ENCODE peak calls at places on chromosomes 5 and 9, in five cellular contexts. Z, H, I, Y and D are unnamed samples.

GRCh38 chr9:105673850-105674387 is 11.7 kb downstream of the TAL2 start:
- DNase-seq in Z (no peak), H (no peak), I (no peak), Y (no peak), D (no peak)

GRCh38 chr9:102796244-102796643 is 198.9 kb upstream of the CYLC2 start:
- DNase-seq in Z (no peak), H (no peak), I (no peak), Y (no peak), D (no peak)

GRCh38 chr9:12815895-12816294 is 41.1 kb downstream of the LURAP1L start:
- DNase-seq in Z (no peak), H (no peak), I (no peak), Y (no peak), D (no peak)

GRCh38 chr5:107805819-107806218 is 135.1 kb upstream of the EFNA5 start:
- DNase-seq in Z (no peak), H (no peak), I (no peak), Y (no peak), D (no peak)

GRCh38 chr5:32312194-32312681 is 501 bp downstream of the MTMR12 start:
- DNase-seq in Z (peak), H (no peak), I (peak), Y (no peak), D (no peak)

GRCh38 chr9:137433349-137433915 is 7.7 kb downstream of the ENTPD8 start:
- DNase-seq in Z (no peak), H (no peak), I (peak), Y (no peak), D (no peak)

GRCh38 chr9:133508046-133508445 is 16.7 kb downstream of the MYMK start:
- DNase-seq in Z (no peak), H (no peak), I (no peak), Y (no peak), D (no peak)

GRCh38 chr5:94376672-94377345 is 241.6 kb downstream of the KIAA0825 start:
- DNase-seq in Z (no peak), H (no peak), I (no peak), Y (no peak), D (no peak)

GRCh38 chr9:111648066-111648465 is 13.3 kb upstream of the GNG10 start:
- DNase-seq in Z (no peak), H (no peak), I (no peak), Y (no peak), D (no peak)

GRCh38 chr5:55160493-55161209 is 680 bp downstream of the GPX8 start:
- DNase-seq in Z (peak), H (peak), I (no peak), Y (peak), D (no peak)

GRCh38 chr9:4857163-4857562 is 64.4 kb downstream of the RCL1 start:
- DNase-seq in Z (no peak), H (no peak), I (no peak), Y (no peak), D (no peak)

GRCh38 chr9:2085719-2086515 is 70.8 kb downstream of the SMARCA2 start:
- DNase-seq in Z (no peak), H (peak), I (no peak), Y (peak), D (no peak)

GRCh38 chr5:38008198-38008597 is 168.4 kb upstream of the GDNF start:
- DNase-seq in Z (no peak), H (no peak), I (no peak), Y (no peak), D (no peak)

GRCh38 chr9:114071197-114071795 is 6.8 kb downstream of the AMBP start:
- DNase-seq in Z (no peak), H (no peak), I (no peak), Y (no peak), D (no peak)

GRCh38 chr5:31217441-31217840 is 24.0 kb downstream of the CDH6 start:
- DNase-seq in Z (no peak), H (no peak), I (no peak), Y (no peak), D (no peak)

GRCh38 chr5:167311340-167311739 is 980.1 kb upstream of the WWC1 start:
- DNase-seq in Z (no peak), H (no peak), I (no peak), Y (no peak), D (no peak)

GRCh38 chr5:154447074-154447725 is 1.4 kb downstream of the SAP30L start:
- DNase-seq in Z (no peak), H (no peak), I (no peak), Y (no peak), D (no peak)

GRCh38 chr9:105633373-105633772 is 28.9 kb upstream of the TAL2 start:
- DNase-seq in Z (no peak), H (no peak), I (no peak), Y (no peak), D (no peak)

GRCh38 chr5:32708949-32709348 is 2.2 kb upstream of the NPR3 start:
- DNase-seq in Z (no peak), H (no peak), I (no peak), Y (no peak), D (no peak)

GRCh38 chr5:155726267-155726666 is 600.7 kb upstream of the SGCD start:
- DNase-seq in Z (no peak), H (no peak), I (no peak), Y (no peak), D (no peak)

GRCh38 chr9:133539434-133539833 is 4.9 kb downstream of the ADAMTSL2 start:
- DNase-seq in Z (no peak), H (no peak), I (no peak), Y (no peak), D (no peak)

GRCh38 chr5:134543820-134544692 is 18.6 kb downstream of the JADE2 start:
- DNase-seq in Z (no peak), H (no peak), I (no peak), Y (no peak), D (no peak)

GRCh38 chr9:96486351-96487029 is 36.5 kb downstream of the HABP4 start:
- DNase-seq in Z (peak), H (peak), I (no peak), Y (peak), D (no peak)

GRCh38 chr9:104872959-104873850 is 54.8 kb downstream of the ABCA1 start:
- DNase-seq in Z (peak), H (peak), I (no peak), Y (peak), D (no peak)

GRCh38 chr9:112061152-112061740 is 113.9 kb downstream of the SUSD1 start:
- DNase-seq in Z (peak), H (peak), I (no peak), Y (peak), D (peak)

GRCh38 chr5:131760793-131761192 is 36.0 kb downstream of the FNIP1 start:
- DNase-seq in Z (no peak), H (no peak), I (no peak), Y (no peak), D (no peak)

GRCh38 chr9:26685857-26686256 is 206.7 kb downstream of the CAAP1 start:
- DNase-seq in Z (no peak), H (peak), I (no peak), Y (no peak), D (no peak)

GRCh38 chr9:136431782-136432350 is 7.8 kb downstream of the INPP5E start:
- DNase-seq in Z (no peak), H (no peak), I (no peak), Y (no peak), D (no peak)

GRCh38 chr5:10091701-10092100 is 158.0 kb downstream of the ATPSCKMT start:
- DNase-seq in Z (no peak), H (no peak), I (no peak), Y (no peak), D (no peak)

GRCh38 chr9:93955356-93956182 is 414 bp upstream of the BARX1 start:
- DNase-seq in Z (no peak), H (no peak), I (no peak), Y (no peak), D (no peak)

GRCh38 chr9:16057541-16057940 is 504.7 kb downstream of the CCDC171 start:
- DNase-seq in Z (no peak), H (no peak), I (no peak), Y (no peak), D (no peak)

GRCh38 chr9:109815366-109815947 is 35.5 kb downstream of the PALM2AKAP2 start:
- DNase-seq in Z (no peak), H (no peak), I (no peak), Y (no peak), D (no peak)

GRCh38 chr5:150398432-150399157 is 14.1 kb downstream of the CD74 start:
- DNase-seq in Z (no peak), H (no peak), I (no peak), Y (no peak), D (no peak)